ENCODE peak calls at places on chromosome 13, in nine cellular contexts. A is activated T-cell treated with anti-CD3 and anti-CD28 coated beads, Interleukin-2, amount 50 U/mL, for 24 hours; Z is RPMI7951; K is heart right ventricle; U is ascending aorta; M is GM12892; F is activated CD4-positive, alpha-beta T cell treated with anti-CD3 and anti-CD28 coated beads, Interleukin-2, amount 10 ng/mL, durations not matched to agents 7 days and 5 days; L is WTC11; T is heart left ventricle. O is an unnamed sample.

GRCh38 chr13:102800145-102801041 is 1.5 kb downstream of the BIVM start:
- DNase-seq in A (peak), Z (peak), K (peak), U (peak), M (peak), F (peak), L (peak), T (peak), O (peak)

GRCh38 chr13:48876289-48876688 is 99.4 kb upstream of the FNDC3A start:
- DNase-seq in A (no peak), Z (no peak), K (no peak), U (no peak), M (no peak), F (no peak), L (no peak), T (no peak), O (no peak)

GRCh38 chr13:80040219-80040976 is 300.5 kb downstream of the SPRY2 start:
- DNase-seq in A (no peak), Z (peak), K (no peak), U (no peak), M (no peak), F (no peak), L (no peak), T (no peak), O (no peak)

GRCh38 chr13:22861958-22862466 is 318.8 kb upstream of the SGCG start:
- DNase-seq in A (no peak), Z (no peak), K (no peak), U (no peak), M (no peak), F (no peak), L (no peak), T (no peak), O (no peak)

GRCh38 chr13:38395505-38395803 is 45.8 kb downstream of the UFM1 start:
- DNase-seq in A (no peak), Z (no peak), K (no peak), U (no peak), M (no peak), F (no peak), L (no peak), T (no peak), O (no peak)

GRCh38 chr13:59086147-59086546 is 1077.6 kb downstream of the DIAPH3 start:
- DNase-seq in A (no peak), Z (peak), K (no peak), U (no peak), M (no peak), F (no peak), L (no peak), T (no peak), O (no peak)

GRCh38 chr13:38752726-38753125 is 65.8 kb downstream of the FREM2 start:
- DNase-seq in A (no peak), Z (no peak), K (no peak), U (no peak), M (no peak), F (no peak), L (no peak), T (no peak), O (no peak)

GRCh38 chr13:51955841-51956603 is 55.2 kb downstream of the ATP7B start:
- DNase-seq in A (no peak), Z (no peak), K (no peak), U (no peak), M (no peak), F (no peak), L (no peak), T (no peak), O (no peak)

GRCh38 chr13:110023729-110024645 is 237.6 kb upstream of the IRS2 start:
- DNase-seq in A (no peak), Z (no peak), K (peak), U (peak), M (no peak), F (no peak), L (no peak), T (peak), O (no peak)

GRCh38 chr13:74662895-74663294 is 528.7 kb upstream of the KLF12 start:
- DNase-seq in A (no peak), Z (no peak), K (no peak), U (no peak), M (no peak), F (no peak), L (no peak), T (no peak), O (no peak)

GRCh38 chr13:98476106-98476505 is 100.8 kb downstream of the STK24 start:
- DNase-seq in A (peak), Z (no peak), K (no peak), U (no peak), M (peak), F (peak), L (peak), T (no peak), O (peak)

GRCh38 chr13:23271331-23271730 is 90.6 kb downstream of the SGCG start:
- DNase-seq in A (no peak), Z (no peak), K (no peak), U (no peak), M (no peak), F (no peak), L (no peak), T (no peak), O (no peak)

GRCh38 chr13:74979703-74980102 is 502.3 kb downstream of the TBC1D4 start:
- DNase-seq in A (no peak), Z (no peak), K (no peak), U (no peak), M (no peak), F (no peak), L (no peak), T (no peak), O (peak)

GRCh38 chr13:68261105-68261504 is 1031.0 kb upstream of the PCDH9 start:
- DNase-seq in A (no peak), Z (no peak), K (no peak), U (no peak), M (no peak), F (no peak), L (peak), T (no peak), O (no peak)

GRCh38 chr13:99311748-99312492 is 4.7 kb upstream of the GPR183 start:
- DNase-seq in A (no peak), Z (no peak), K (no peak), U (no peak), M (no peak), F (no peak), L (no peak), T (no peak), O (peak)

GRCh38 chr13:19862511-19863313 is 737 bp downstream of the ZMYM5 start:
- DNase-seq in A (peak), Z (peak), K (peak), U (peak), M (peak), F (peak), L (peak), T (peak), O (no peak)

GRCh38 chr13:44719857-44720671 is 143.9 kb upstream of the TSC22D1 start:
- DNase-seq in A (no peak), Z (peak), K (peak), U (peak), M (no peak), F (no peak), L (no peak), T (no peak), O (no peak)

GRCh38 chr13:109271061-109271460 is 515.3 kb downstream of the IRS2 start:
- DNase-seq in A (no peak), Z (no peak), K (no peak), U (no peak), M (no peak), F (no peak), L (no peak), T (no peak), O (no peak)

GRCh38 chr13:62040078-62040477 is 624.4 kb upstream of the PCDH20 start:
- DNase-seq in A (no peak), Z (no peak), K (no peak), U (no peak), M (no peak), F (no peak), L (no peak), T (no peak), O (no peak)

GRCh38 chr13:48121733-48122132 is 26.8 kb upstream of the MED4 start:
- DNase-seq in A (no peak), Z (no peak), K (peak), U (no peak), M (no peak), F (no peak), L (no peak), T (no peak), O (no peak)

GRCh38 chr13:50229935-50230334 is 214.7 kb downstream of the KCNRG start:
- DNase-seq in A (no peak), Z (peak), K (no peak), U (no peak), M (no peak), F (no peak), L (no peak), T (no peak), O (no peak)

GRCh38 chr13:72504026-72504925 is 223.2 kb downstream of the MZT1 start:
- DNase-seq in A (no peak), Z (no peak), K (no peak), U (no peak), M (no peak), F (no peak), L (no peak), T (no peak), O (no peak)

GRCh38 chr13:98664924-98665637 is 87.4 kb downstream of the SLC15A1 start:
- DNase-seq in A (no peak), Z (no peak), K (no peak), U (no peak), M (no peak), F (no peak), L (no peak), T (no peak), O (no peak)

GRCh38 chr13:29059837-29060236 is 239.7 kb downstream of the MTUS2 start:
- DNase-seq in A (no peak), Z (no peak), K (peak), U (no peak), M (no peak), F (no peak), L (no peak), T (peak), O (no peak)

GRCh38 chr13:32423592-32423991 is 4.3 kb downstream of the N4BP2L1 start:
- DNase-seq in A (no peak), Z (no peak), K (no peak), U (no peak), M (no peak), F (no peak), L (no peak), T (no peak), O (no peak)

GRCh38 chr13:96426160-96426559 is 336.3 kb downstream of the HS6ST3 start:
- DNase-seq in A (no peak), Z (no peak), K (no peak), U (no peak), M (no peak), F (no peak), L (no peak), T (no peak), O (no peak)

GRCh38 chr13:45256254-45256653 is 55.4 kb upstream of the KCTD4 start:
- DNase-seq in A (no peak), Z (no peak), K (no peak), U (no peak), M (no peak), F (no peak), L (no peak), T (no peak), O (no peak)

GRCh38 chr13:112073245-112074138 is 6.5 kb downstream of the SOX1 start:
- DNase-seq in A (no peak), Z (no peak), K (no peak), U (no peak), M (no peak), F (no peak), L (peak), T (no peak), O (no peak)